ENCODE peak calls at places on chromosomes 7 and 10, in eight cellular contexts. X is choroid plexus epithelial cell, Y is left ventricle myocardium inferior, D is HFF-Myc, G is Panc1, M is heart left ventricle, E is AG09309, U is brain microvascular endothelial cell. A is an unnamed sample.

GRCh38 chr7:117323877-117324699 is 1.2 kb upstream of the WNT2 start:
- DNase-seq in M (peak), U (peak), Y (peak), G (no peak), E (peak), X (peak), D (peak), A (no peak)

GRCh38 chr7:142300689-142301088 is 42.8 kb upstream of the PRSS58 start:
- DNase-seq in X (no peak), E (no peak), D (no peak), Y (no peak), U (no peak), M (no peak), G (no peak), A (no peak)

GRCh38 chr7:11648104-11648503 is 183.9 kb downstream of the THSD7A start:
- DNase-seq in X (peak), Y (no peak), M (peak), E (no peak), G (no peak), U (no peak), D (no peak), A (no peak)

GRCh38 chr10:53463539-53463938 is 691.0 kb upstream of the MBL2 start:
- DNase-seq in Y (no peak), E (no peak), G (no peak), D (no peak), U (no peak), X (no peak), M (no peak), A (no peak)

GRCh38 chr10:67506757-67507091 is 189.3 kb downstream of the CTNNA3 start:
- DNase-seq in E (no peak), G (no peak), D (no peak), X (no peak), Y (no peak), U (no peak), M (no peak), A (no peak)

GRCh38 chr7:36127075-36127740 is 25.8 kb upstream of the EEPD1 start:
- DNase-seq in D (no peak), M (no peak), U (no peak), Y (no peak), G (peak), X (no peak), E (no peak), A (no peak)

GRCh38 chr10:119206603-119207366 is 586 bp upstream of the GRK5 start:
- DNase-seq in D (no peak), M (peak), G (no peak), E (no peak), Y (peak), U (no peak), X (peak), A (no peak)

GRCh38 chr10:80664071-80664680 is 126.5 kb downstream of the SH2D4B start:
- DNase-seq in X (peak), Y (peak), M (peak), U (peak), E (no peak), D (peak), G (peak), A (no peak)

GRCh38 chr7:156308976-156309620 is 331.5 kb upstream of the RNF32 start:
- DNase-seq in M (no peak), D (no peak), X (no peak), Y (no peak), U (no peak), E (no peak), G (no peak), A (no peak)

GRCh38 chr10:36253731-36254130 is 611.6 kb upstream of the FZD8 start:
- DNase-seq in U (no peak), X (no peak), M (no peak), G (no peak), D (no peak), Y (no peak), E (no peak), A (no peak)

GRCh38 chr7:22969010-22969431 is 44.9 kb downstream of the HYCC1 start:
- DNase-seq in D (no peak), Y (no peak), E (no peak), X (no peak), G (no peak), M (no peak), U (no peak), A (no peak)

GRCh38 chr7:128835790-128836641 is 5.8 kb downstream of the FLNC start:
- DNase-seq in E (no peak), Y (no peak), X (peak), M (peak), D (no peak), U (peak), G (no peak), A (no peak)

GRCh38 chr10:117860823-117861222 is 185.9 kb downstream of the RAB11FIP2 start:
- DNase-seq in Y (no peak), G (peak), U (peak), E (no peak), D (peak), X (peak), M (no peak), A (no peak)

GRCh38 chr10:6722616-6723004 is 142.5 kb upstream of the PRKCQ start:
- DNase-seq in U (peak), Y (no peak), G (no peak), D (no peak), X (peak), M (no peak), E (no peak), A (no peak)

GRCh38 chr10:121928528-121928884 is 675 bp upstream of the ATE1 start:
- DNase-seq in M (no peak), U (no peak), Y (peak), X (peak), D (no peak), G (no peak), E (no peak), A (no peak)

GRCh38 chr10:59381687-59382086 is 19.3 kb upstream of the FAM13C start:
- DNase-seq in U (no peak), X (no peak), D (no peak), G (no peak), Y (no peak), M (no peak), E (no peak), A (no peak)

GRCh38 chr10:63628526-63629362 is 107.5 kb downstream of the REEP3 start:
- DNase-seq in M (peak), G (peak), Y (peak), X (peak), U (peak), E (no peak), D (peak), A (no peak)

GRCh38 chr7:3154881-3155494 is 111.3 kb upstream of the CARD11 start:
- DNase-seq in G (peak), M (no peak), U (peak), E (peak), D (no peak), Y (no peak), X (peak), A (no peak)

GRCh38 chr7:77327932-77328628 is 88.1 kb downstream of the GSAP start:
- DNase-seq in G (no peak), M (no peak), D (no peak), X (no peak), Y (peak), U (no peak), E (no peak), A (no peak)

GRCh38 chr7:154649015-154649414 is 353.9 kb downstream of the PAXIP1 start:
- DNase-seq in Y (no peak), E (no peak), U (no peak), G (no peak), X (no peak), M (no peak), D (no peak), A (no peak)

GRCh38 chr7:131159961-131160361 is 167.7 kb upstream of the MKLN1 start:
- DNase-seq in G (no peak), E (peak), X (peak), U (peak), D (no peak), Y (no peak), M (no peak), A (no peak)

GRCh38 chr10:18822156-18822555 is 162.9 kb downstream of the ARL5B start:
- DNase-seq in U (peak), E (no peak), G (no peak), D (no peak), Y (no peak), X (peak), M (no peak), A (no peak)

GRCh38 chr7:726854-727103 is 280 bp downstream of the DNAAF5 start:
- DNase-seq in Y (no peak), D (no peak), U (no peak), X (no peak), M (no peak), G (no peak), E (no peak), A (no peak)

GRCh38 chr7:21542891-21543527 is at the start of gene DNAH11:
- DNase-seq in D (no peak), X (peak), U (no peak), E (no peak), Y (peak), G (no peak), M (peak), A (no peak)

GRCh38 chr7:69656890-69657289 is 58.6 kb downstream of the AUTS2 start:
- DNase-seq in E (no peak), U (no peak), Y (peak), M (peak), D (no peak), X (peak), G (no peak), A (no peak)

GRCh38 chr7:140298213-140298612 is 100.1 kb downstream of the SLC37A3 start:
- DNase-seq in X (no peak), D (no peak), G (no peak), Y (no peak), E (no peak), M (no peak), U (no peak), A (no peak)

GRCh38 chr7:139711991-139712753 is 65.6 kb downstream of the HIPK2 start:
- DNase-seq in E (no peak), X (no peak), G (no peak), D (no peak), U (no peak), Y (no peak), M (no peak), A (no peak)

GRCh38 chr7:22350466-22351328 is 6.3 kb downstream of the RAPGEF5 start:
- DNase-seq in U (peak), D (no peak), G (no peak), E (peak), X (peak), M (no peak), Y (no peak), A (no peak)

GRCh38 chr7:83782628-83783027 is 133.7 kb upstream of the SEMA3E start:
- DNase-seq in D (no peak), G (no peak), Y (no peak), M (no peak), E (no peak), U (peak), X (no peak), A (no peak)

GRCh38 chr10:17031656-17032630 is 97.7 kb downstream of the CUBN start:
- DNase-seq in G (no peak), Y (no peak), M (no peak), U (no peak), X (no peak), E (no peak), D (no peak), A (no peak)

GRCh38 chr7:130886438-130887135 is 152.6 kb upstream of the KLF14 start:
- DNase-seq in Y (no peak), D (no peak), X (no peak), M (no peak), E (no peak), U (no peak), G (peak), A (no peak)

GRCh38 chr7:108452707-108453106 is 3.5 kb downstream of the NRCAM start:
- DNase-seq in E (no peak), X (peak), U (peak), D (no peak), Y (no peak), M (no peak), G (peak), A (no peak)

GRCh38 chr7:29495618-29496017 is 68.0 kb upstream of the PRR15 start:
- DNase-seq in X (no peak), M (no peak), D (no peak), G (no peak), E (no peak), U (no peak), Y (no peak), A (no peak)

GRCh38 chr7:155796381-155797261 is 15.6 kb downstream of the SHH start:
- DNase-seq in X (peak), E (no peak), Y (peak), D (no peak), M (peak), G (no peak), U (peak), A (no peak)

GRCh38 chr7:30074422-30075030 is 46.3 kb downstream of the PLEKHA8 start:
- DNase-seq in E (no peak), Y (no peak), M (no peak), D (no peak), G (peak), X (peak), U (no peak), A (no peak)

GRCh38 chr10:72242675-72243074 is 26.6 kb upstream of the ASCC1 start:
- DNase-seq in M (peak), G (no peak), D (no peak), Y (peak), U (no peak), X (peak), E (no peak), A (no peak)

GRCh38 chr7:158664406-158664805 is 40.2 kb downstream of the NCAPG2 start:
- DNase-seq in U (no peak), M (no peak), E (no peak), X (no peak), G (no peak), D (no peak), Y (no peak), A (no peak)

GRCh38 chr7:48139461-48139860 is 31.8 kb upstream of the ABCA13 start:
- DNase-seq in E (no peak), X (peak), D (no peak), M (no peak), Y (no peak), U (no peak), G (no peak), A (no peak)

GRCh38 chr7:82760831-82761230 is 317.3 kb upstream of the CACNA2D1 start:
- DNase-seq in G (no peak), D (no peak), Y (no peak), M (no peak), U (peak), E (no peak), X (no peak), A (no peak)

DNA sequence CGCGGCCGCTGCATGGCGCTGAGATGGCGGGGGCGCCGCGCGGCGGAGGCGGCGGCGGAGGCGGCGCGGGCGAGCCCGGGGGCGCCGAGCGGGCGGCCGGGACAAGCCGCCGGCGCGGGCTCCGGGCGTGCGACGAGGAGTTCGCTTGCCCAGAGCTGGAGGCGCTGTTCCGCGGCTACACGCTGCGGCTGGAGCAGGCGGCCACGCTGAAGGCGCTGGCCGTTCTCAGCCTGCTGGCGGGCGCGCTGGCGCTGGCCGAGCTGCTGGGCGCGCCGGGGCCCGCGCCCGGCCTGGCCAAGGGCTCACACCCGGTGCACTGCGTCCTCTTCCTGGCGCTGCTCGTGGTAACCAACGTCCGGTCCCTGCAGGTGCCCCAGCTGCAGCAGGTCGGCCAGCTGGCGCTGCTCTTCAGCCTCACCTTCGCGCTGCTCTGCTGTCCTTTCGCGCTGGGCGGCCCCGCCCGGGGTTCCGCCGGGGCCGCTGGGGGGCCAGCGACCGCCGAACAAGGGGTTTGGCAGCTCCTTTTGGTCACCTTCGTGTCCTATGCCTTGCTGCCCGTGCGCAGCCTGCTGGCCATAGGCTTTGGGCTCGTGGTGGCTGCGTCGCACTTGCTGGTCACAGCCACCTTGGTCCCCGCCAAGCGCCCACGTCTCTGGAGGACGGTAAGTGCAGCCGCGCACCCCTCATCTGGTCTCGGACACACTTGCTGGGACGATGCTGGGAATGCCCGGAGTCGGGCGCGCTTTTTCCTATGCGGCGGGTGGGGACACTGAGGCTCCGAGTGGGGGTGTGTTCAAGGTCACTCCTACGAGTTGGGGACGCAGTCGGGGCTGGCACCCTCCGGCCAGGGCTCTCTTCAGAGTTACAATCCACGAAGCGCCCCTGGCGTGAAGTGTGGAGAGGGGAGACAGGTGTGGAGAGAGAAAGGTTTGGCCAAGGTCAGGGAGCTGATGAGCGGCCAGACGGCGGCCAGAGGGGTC is 643 bp downstream of the ADCY1 start:
- DNase-seq in G (no peak), E (no peak), X (peak), D (no peak), Y (peak), M (no peak), U (peak), A (no peak)
- TF ChIP-seq CTCF in G (peak), E (peak), X (peak), D (no peak), Y (peak), M (no peak), U (peak), A (peak)

DNA sequence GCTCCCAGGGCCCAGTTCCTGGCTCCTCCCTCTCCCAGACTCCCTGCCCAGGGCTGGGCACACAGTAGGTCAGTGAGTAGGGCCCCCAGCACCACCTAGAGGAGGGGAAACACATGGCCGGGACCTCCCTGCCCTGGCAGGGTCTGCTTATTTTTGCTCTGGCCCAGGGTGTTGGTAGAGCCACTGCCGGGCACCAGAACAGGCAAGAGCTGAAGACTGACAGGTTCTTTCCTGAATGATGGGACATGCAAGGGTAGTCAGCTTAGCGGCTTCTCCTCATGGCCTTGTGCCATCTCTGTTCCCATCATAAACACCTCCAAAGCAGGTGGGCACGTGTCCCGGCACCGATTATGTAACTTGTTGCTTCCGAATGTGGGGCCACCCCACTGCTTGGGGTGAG is 86.5 kb downstream of the NEURL1 start:
- DNase-seq in M (no peak), U (no peak), E (no peak), X (no peak), D (no peak), Y (no peak), G (no peak), A (no peak)
- TF ChIP-seq CTCF in M (no peak), U (no peak), E (no peak), X (no peak), D (no peak), Y (no peak), G (no peak), A (no peak)

DNA sequence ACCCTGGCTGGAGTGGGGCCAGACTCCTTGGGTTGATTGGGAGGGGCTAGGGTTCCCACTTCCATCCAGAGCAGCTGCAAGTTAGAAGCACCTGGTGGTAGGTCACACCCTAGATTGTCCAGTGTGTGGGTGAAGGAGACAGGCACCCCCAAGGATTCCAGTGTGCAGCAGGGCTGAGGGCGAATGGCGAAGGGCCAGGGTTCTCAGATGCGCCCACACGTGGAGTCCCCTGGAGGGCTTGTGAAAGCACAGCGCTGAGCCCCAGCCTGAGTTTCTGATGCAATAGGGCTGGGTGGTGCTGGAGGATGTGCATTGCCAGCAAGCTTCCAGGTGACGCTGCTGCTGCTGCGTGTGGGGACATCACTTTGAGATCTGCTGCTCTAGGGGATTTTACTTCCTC is 25.4 kb downstream of the TBATA start:
- DNase-seq in U (no peak), M (no peak), X (peak), D (no peak), E (no peak), Y (no peak), G (no peak), A (no peak)
- TF ChIP-seq CTCF in U (peak), M (no peak), X (no peak), D (no peak), E (no peak), Y (no peak), G (no peak), A (no peak)

DNA sequence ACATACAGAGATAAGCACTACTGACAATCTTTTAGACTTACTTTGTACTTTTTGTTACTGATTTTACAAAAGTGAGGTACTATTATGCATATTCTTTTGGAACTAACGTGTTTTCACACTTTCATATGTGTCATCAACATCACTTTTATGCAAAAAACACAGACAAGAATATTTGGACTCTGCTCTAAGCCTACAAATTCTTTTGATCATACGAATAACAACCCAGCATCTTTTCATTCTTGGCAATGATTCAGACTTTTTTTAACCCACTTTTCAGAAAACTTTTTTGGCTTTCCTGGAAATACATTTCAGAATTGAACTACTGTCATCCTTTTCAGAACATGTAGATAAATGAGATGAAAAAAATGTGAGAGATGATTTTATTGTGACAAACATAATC is 30.2 kb downstream of the USP6NL start:
- DNase-seq in G (no peak), Y (no peak), M (no peak), X (peak), E (no peak), U (no peak), D (no peak), A (no peak)
- TF ChIP-seq CTCF in G (no peak), Y (no peak), M (no peak), X (no peak), E (no peak), U (no peak), D (no peak), A (no peak)

GRCh38 chr10:127357265-127357664 is 160.9 kb upstream of the INSYN2A start:
- DNase-seq in U (no peak), G (no peak), X (no peak), M (no peak), E (no peak), D (no peak), Y (no peak), A (no peak)

GRCh38 chr10:127354255-127354654 is 157.9 kb upstream of the INSYN2A start:
- DNase-seq in M (no peak), E (no peak), G (no peak), Y (no peak), X (no peak), D (no peak), U (no peak), A (no peak)

GRCh38 chr10:127349737-127350136 is 153.3 kb upstream of the INSYN2A start:
- DNase-seq in X (peak), D (no peak), G (no peak), U (no peak), M (no peak), Y (no peak), E (no peak), A (peak)

GRCh38 chr10:127353544-127353943 is 157.2 kb upstream of the INSYN2A start:
- DNase-seq in D (no peak), G (no peak), Y (no peak), U (no peak), X (no peak), E (no peak), M (no peak), A (no peak)

DNA sequence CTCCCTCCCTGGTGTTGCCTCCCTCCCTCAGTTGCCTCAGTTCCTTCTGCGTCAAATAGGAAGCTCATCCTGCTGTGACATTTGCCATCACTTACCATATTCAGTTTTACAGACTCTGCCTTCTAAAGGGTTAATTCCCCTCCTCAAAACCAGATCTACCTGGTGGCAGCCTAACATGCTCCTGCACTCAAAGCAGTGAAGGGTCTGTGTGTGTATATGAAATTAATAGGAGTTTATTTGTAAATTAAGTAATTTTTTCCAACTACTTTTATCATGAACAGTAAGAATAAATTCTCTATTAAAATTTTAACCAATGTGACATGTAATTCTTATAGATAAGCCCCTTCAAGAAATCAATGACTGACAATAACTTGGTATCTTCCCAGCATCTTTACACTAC is 158.6 kb upstream of the INSYN2A start:
- DNase-seq in D (no peak), Y (no peak), M (no peak), E (no peak), G (no peak), U (no peak), X (peak), A (no peak)
- TF ChIP-seq CTCF in D (peak), Y (peak), M (no peak), E (no peak), G (peak), U (peak), X (peak), A (peak)

A was measured in AG04449.